ENCODE peak calls at places on chromosome 19, in four cellular contexts. One of them, this sample, is unnamed. For H4K20me1, the result is how much of the 10 kb centered on the place peaks cover.

GRCh38 chr19:50974702-50975555 is 5.5 kb upstream of the KLK6 start:
- DNase-seq in fibroblast of lung: no peak
- DNase-seq in endothelial cell of umbilical vein: no peak
- DNase-seq in neural progenitor cell: peak
- DNase-seq in this sample: no peak

GRCh38 chr19:29378126-29378525 is 147.7 kb upstream of the VSTM2B start:
- DNase-seq in neural progenitor cell: no peak
- DNase-seq in fibroblast of lung: no peak
- DNase-seq in endothelial cell of umbilical vein: no peak
- DNase-seq in this sample: no peak

GRCh38 chr19:13039211-13039789 is 44.0 kb downstream of the NFIX start:
- DNase-seq in endothelial cell of umbilical vein: no peak
- DNase-seq in neural progenitor cell: no peak
- DNase-seq in fibroblast of lung: no peak
- DNase-seq in this sample: no peak

GRCh38 chr19:35140898-35141626 is 2.0 kb upstream of the FXYD7 start:
- DNase-seq in fibroblast of lung: peak
- DNase-seq in neural progenitor cell: peak
- DNase-seq in endothelial cell of umbilical vein: peak
- DNase-seq in this sample: peak

GRCh38 chr19:56201973-56202372 is at the start of gene ZSCAN5C:
- DNase-seq in endothelial cell of umbilical vein: no peak
- DNase-seq in fibroblast of lung: no peak
- DNase-seq in neural progenitor cell: no peak
- DNase-seq in this sample: no peak

GRCh38 chr19:15897026-15897737 is 692 bp downstream of the CYP4F2 start:
- DNase-seq in neural progenitor cell: no peak
- DNase-seq in fibroblast of lung: no peak
- DNase-seq in endothelial cell of umbilical vein: no peak
- DNase-seq in this sample: no peak

GRCh38 chr19:1370579-1371361 is 12.9 kb upstream of the NDUFS7 start:
- DNase-seq in endothelial cell of umbilical vein: no peak
- DNase-seq in fibroblast of lung: no peak
- DNase-seq in neural progenitor cell: no peak
- DNase-seq in this sample: no peak

GRCh38 chr19:49749055-49749716 is 13.9 kb downstream of the TSKS start:
- DNase-seq in neural progenitor cell: no peak
- DNase-seq in fibroblast of lung: no peak
- DNase-seq in endothelial cell of umbilical vein: peak
- DNase-seq in this sample: no peak

GRCh38 chr19:40599331-40600085 is 1.7 kb upstream of the LTBP4 start:
- DNase-seq in endothelial cell of umbilical vein: no peak
- DNase-seq in neural progenitor cell: peak
- DNase-seq in fibroblast of lung: no peak
- DNase-seq in this sample: no peak

GRCh38 chr19:45063851-45064801 is 12.2 kb downstream of the ZNF296 start:
- DNase-seq in neural progenitor cell: no peak
- DNase-seq in fibroblast of lung: no peak
- DNase-seq in endothelial cell of umbilical vein: no peak
- DNase-seq in this sample: no peak
- H4K20me1 ChIP-seq in neural progenitor cell: under half
- H4K20me1 ChIP-seq in fibroblast of lung: under half
- H4K20me1 ChIP-seq in endothelial cell of umbilical vein: under half
- H4K20me1 ChIP-seq in this sample: under half

GRCh38 chr19:5952193-5953033 is 25.5 kb downstream of the RANBP3 start:
- DNase-seq in fibroblast of lung: no peak
- DNase-seq in endothelial cell of umbilical vein: no peak
- DNase-seq in neural progenitor cell: no peak
- DNase-seq in this sample: no peak

GRCh38 chr19:5953034-5953589 is 24.8 kb downstream of the RANBP3 start:
- DNase-seq in endothelial cell of umbilical vein: peak
- DNase-seq in fibroblast of lung: peak
- DNase-seq in neural progenitor cell: no peak
- DNase-seq in this sample: no peak

GRCh38 chr19:5953680-5954213 is 24.2 kb downstream of the RANBP3 start:
- DNase-seq in fibroblast of lung: peak
- DNase-seq in endothelial cell of umbilical vein: no peak
- DNase-seq in neural progenitor cell: no peak
- DNase-seq in this sample: no peak

GRCh38 chr19:5955638-5955935 is 22.4 kb downstream of the RANBP3 start:
- DNase-seq in endothelial cell of umbilical vein: no peak
- DNase-seq in neural progenitor cell: no peak
- DNase-seq in fibroblast of lung: peak
- DNase-seq in this sample: no peak

DNA sequence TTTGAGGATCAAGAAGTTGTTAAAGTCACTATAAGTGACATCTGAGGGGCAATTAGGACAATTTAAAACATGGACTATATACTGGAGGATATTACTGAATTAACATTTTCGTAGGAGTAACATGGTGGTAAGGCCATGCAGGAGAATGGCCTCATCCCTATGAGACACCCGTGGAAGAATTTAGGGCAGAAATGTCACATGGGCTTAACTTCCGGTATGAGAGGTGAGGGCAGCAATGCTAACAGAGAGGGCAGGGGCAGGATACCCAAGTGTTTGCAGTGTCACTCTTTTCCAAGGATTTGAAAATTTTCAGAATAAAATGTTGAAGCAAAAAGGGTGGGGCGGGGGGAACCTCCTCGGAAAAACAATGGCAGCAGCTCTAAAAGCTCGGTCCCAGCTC is 23.6 kb downstream of the RANBP3 start:
- DNase-seq in neural progenitor cell: no peak
- DNase-seq in fibroblast of lung: peak
- DNase-seq in endothelial cell of umbilical vein: no peak
- DNase-seq in this sample: no peak
- H3K4me2 ChIP-seq in neural progenitor cell: peak
- H3K4me2 ChIP-seq in fibroblast of lung: peak
- H3K4me2 ChIP-seq in endothelial cell of umbilical vein: no peak
- H3K4me2 ChIP-seq in this sample: no peak

GRCh38 chr19:17834350-17835181 is 13.2 kb downstream of the JAK3 start:
- DNase-seq in neural progenitor cell: peak
- DNase-seq in endothelial cell of umbilical vein: no peak
- DNase-seq in fibroblast of lung: no peak
- DNase-seq in this sample: no peak

GRCh38 chr19:17832443-17833208 is 11.3 kb upstream of the INSL3 start:
- DNase-seq in neural progenitor cell: no peak
- DNase-seq in endothelial cell of umbilical vein: no peak
- DNase-seq in fibroblast of lung: no peak
- DNase-seq in this sample: no peak

GRCh38 chr19:17829855-17830566 is 8.7 kb upstream of the INSL3 start:
- DNase-seq in neural progenitor cell: peak
- DNase-seq in endothelial cell of umbilical vein: no peak
- DNase-seq in fibroblast of lung: peak
- DNase-seq in this sample: no peak

GRCh38 chr19:17831419-17831888 is 10.1 kb upstream of the INSL3 start:
- DNase-seq in endothelial cell of umbilical vein: no peak
- DNase-seq in neural progenitor cell: peak
- DNase-seq in fibroblast of lung: no peak
- DNase-seq in this sample: no peak

DNA sequence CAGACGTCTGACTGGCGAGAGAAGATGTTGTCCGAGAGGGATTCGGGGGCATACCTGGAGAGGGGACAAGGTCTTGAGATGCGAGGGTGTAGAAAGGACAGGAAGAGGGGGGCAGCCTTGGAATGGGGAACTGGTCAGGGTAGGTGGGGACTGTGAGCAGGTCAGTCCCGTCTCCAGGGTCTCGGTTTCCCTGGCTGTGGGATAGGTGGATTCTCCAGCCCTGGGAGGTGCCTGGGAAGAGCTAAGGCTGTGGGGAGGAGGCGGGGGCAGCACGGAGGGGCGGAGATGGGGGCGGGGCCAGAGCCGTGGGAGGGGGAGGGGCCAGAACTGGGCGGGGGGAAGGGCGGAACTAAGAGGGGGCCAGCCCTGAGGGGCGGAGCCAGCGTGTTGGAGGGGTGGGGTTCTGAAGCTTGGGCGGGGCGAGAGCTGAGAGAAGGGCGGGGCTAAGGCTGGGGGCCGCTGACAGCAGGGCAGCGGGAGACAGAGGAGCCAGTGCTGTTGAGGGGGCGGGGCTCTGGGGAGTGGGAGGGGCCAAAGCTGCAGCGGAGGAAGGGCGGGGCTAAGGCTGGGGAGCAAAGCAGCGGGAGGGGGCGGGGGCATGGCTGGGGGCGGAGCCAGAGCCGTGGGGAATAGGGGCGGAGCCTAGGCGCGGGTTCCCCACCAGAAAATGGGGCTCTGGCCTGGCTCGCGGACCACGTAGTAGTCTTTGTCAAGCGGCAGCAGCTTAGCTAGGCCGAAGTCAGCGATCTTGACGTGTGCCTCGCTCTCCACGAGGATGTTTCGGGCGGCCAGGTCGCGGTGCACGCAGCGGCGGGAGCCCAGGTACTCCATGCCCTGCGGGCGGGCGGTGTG is 9.5 kb upstream of the INSL3 start:
- DNase-seq in fibroblast of lung: peak
- DNase-seq in neural progenitor cell: peak
- DNase-seq in endothelial cell of umbilical vein: peak
- DNase-seq in this sample: no peak
- H4K20me1 ChIP-seq in fibroblast of lung: under half
- H4K20me1 ChIP-seq in neural progenitor cell: under half
- H4K20me1 ChIP-seq in endothelial cell of umbilical vein: under half
- H4K20me1 ChIP-seq in this sample: under half

DNA sequence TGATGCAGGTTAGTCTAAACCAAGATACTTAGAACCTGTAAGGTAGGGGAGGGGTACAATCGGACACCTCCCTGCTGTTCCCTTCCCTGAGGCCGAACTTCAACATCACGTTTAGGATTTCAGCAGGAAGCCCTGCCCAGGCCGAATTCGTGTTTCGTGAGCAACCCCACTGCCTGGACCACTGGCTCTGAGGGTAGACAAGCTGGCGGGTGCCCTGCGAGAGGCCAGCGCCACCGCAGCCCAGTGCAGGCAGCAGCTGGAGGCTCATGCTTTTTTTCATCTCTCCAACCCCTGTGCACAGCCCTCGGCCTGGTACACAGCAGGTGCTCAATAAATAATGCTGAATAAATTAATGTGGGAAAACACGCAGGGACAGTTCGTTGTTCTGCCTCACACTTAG is 7.7 kb downstream of the HOMER3 start:
- DNase-seq in endothelial cell of umbilical vein: no peak
- DNase-seq in fibroblast of lung: no peak
- DNase-seq in neural progenitor cell: peak
- DNase-seq in this sample: no peak
- H3K4me2 ChIP-seq in endothelial cell of umbilical vein: no peak
- H3K4me2 ChIP-seq in fibroblast of lung: no peak
- H3K4me2 ChIP-seq in neural progenitor cell: peak
- H3K4me2 ChIP-seq in this sample: no peak

DNA sequence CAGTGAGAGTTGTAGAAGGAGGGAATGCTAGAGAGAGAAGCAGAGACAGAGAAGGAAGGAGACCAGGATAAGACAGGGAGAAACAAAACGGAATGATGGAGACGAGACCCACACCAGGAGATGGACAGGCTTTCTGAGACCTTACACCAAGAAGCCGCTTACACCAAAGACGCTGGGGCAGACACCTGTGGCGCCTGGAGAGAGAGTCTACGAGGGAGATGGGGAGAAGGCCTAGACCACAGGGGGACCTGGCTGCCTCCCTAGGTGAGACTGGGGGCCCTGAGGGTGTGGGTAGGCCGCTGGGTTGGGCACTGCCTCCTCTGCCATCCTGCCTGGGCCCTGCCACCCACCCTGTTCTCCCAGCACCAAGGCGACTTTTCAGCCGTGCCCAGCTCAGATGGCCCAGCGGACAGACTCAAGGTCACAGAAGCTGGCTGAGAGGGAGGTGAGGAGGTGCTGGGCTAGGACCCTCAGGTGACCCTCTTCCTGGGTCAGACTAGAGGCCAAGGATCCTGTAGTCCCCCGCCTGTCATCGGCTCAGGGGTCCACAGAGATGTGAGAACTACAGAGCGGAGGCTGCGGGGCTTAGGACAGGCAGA is 5.0 kb downstream of the PLIN5 start:
- DNase-seq in fibroblast of lung: no peak
- DNase-seq in neural progenitor cell: no peak
- DNase-seq in endothelial cell of umbilical vein: no peak
- DNase-seq in this sample: no peak
- H4K20me1 ChIP-seq in fibroblast of lung: under half
- H4K20me1 ChIP-seq in neural progenitor cell: under half
- H4K20me1 ChIP-seq in endothelial cell of umbilical vein: under half
- H4K20me1 ChIP-seq in this sample: under half

DNA sequence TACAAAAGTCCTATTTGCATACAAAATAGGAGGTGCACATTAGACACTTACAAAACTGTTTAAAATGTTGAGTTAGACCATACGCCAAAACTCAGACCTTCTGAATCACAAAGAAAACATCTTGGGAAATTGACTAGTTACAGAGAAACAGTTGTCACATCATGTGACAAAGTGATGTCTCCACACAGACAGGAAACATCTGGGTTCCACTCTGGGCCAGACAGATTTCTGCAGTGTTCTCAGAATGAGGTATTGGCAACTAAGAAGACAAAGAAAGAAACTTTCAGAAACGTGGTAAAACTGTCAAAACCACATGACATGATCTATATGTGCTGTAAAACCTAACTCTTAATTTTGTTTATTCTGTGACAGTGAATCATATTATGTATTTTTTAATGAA is 6.7 kb downstream of the ZNF793 start:
- DNase-seq in endothelial cell of umbilical vein: no peak
- DNase-seq in neural progenitor cell: no peak
- DNase-seq in fibroblast of lung: no peak
- DNase-seq in this sample: peak
- H3K4me2 ChIP-seq in endothelial cell of umbilical vein: no peak
- H3K4me2 ChIP-seq in neural progenitor cell: no peak
- H3K4me2 ChIP-seq in fibroblast of lung: no peak
- H3K4me2 ChIP-seq in this sample: no peak

GRCh38 chr19:46448601-46449000 is 19.9 kb upstream of the PNMA8C start:
- DNase-seq in endothelial cell of umbilical vein: no peak
- DNase-seq in fibroblast of lung: no peak
- DNase-seq in neural progenitor cell: no peak
- DNase-seq in this sample: no peak
- H4K20me1 ChIP-seq in endothelial cell of umbilical vein: under half
- H4K20me1 ChIP-seq in fibroblast of lung: under half
- H4K20me1 ChIP-seq in neural progenitor cell: under half
- H4K20me1 ChIP-seq in this sample: under half

DNA sequence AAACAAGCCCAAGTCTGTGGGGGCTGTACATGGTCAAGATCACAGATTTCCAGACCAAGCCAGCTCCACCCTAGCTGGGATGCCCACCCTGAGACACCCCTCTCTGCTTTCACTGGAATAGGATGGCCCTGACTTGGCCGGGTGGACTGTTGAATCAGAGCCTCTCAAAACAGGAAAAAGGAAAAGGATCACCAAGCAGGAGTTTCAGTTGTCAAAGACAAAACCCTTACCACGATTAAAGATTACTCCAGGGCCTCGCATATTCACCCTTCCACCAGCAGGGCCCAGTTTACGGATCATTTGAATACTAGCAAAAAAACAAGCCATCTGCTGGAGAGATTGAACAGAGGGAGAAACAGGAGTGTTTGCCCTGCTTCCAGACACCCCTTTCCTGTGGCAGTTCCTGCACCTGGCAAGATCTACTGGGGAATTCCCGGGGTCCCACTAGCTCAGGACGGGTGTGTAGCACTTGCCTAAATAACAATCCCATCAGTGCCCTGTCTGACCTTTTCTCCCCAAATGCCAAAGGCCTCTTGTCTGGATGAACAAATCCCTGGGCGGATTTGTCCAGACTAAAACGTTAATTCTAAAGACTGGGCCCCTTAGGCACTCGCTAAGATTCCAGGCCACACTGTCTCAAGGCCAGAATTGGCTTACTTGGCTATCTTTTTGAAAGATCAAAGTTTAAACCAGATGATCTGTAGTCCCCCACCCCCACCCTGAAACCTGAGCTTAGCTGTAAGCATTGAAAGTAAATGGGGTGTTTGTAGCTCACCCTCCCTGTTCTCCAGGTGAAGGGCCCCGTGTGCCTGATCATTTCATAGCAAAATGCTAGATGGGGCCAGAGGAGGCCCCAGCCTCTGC is 38.4 kb downstream of the ACTN4 start:
- DNase-seq in neural progenitor cell: peak
- DNase-seq in endothelial cell of umbilical vein: peak
- DNase-seq in fibroblast of lung: peak
- DNase-seq in this sample: peak
- H3K4me2 ChIP-seq in neural progenitor cell: peak
- H3K4me2 ChIP-seq in endothelial cell of umbilical vein: peak
- H3K4me2 ChIP-seq in fibroblast of lung: peak
- H3K4me2 ChIP-seq in this sample: peak

This sample was measured in MM.1S.